ENCODE peak calls at places on chromosomes 12 and 14, in eight cellular contexts. One of them, this sample, is unnamed.

GRCh38 chr12:121983546-121984205 is 38.0 kb upstream of the BCL7A start:
- DNase-seq in neural progenitor cell: no peak
- DNase-seq in activated T-cell treated with anti-CD3 and anti-CD28 coated beads for 1 hour: no peak
- DNase-seq in activated T-helper 1 cell treated with anti-CD3 and anti-CD28 coated beads, Interleukin-2, amount 50 U/mL, for 16 hours: no peak
- DNase-seq in small intestine: no peak
- DNase-seq in AG20443: no peak
- DNase-seq in SJCRH30: peak
- DNase-seq in EL: no peak
- DNase-seq in this sample: no peak

GRCh38 chr14:93764211-93764659 is 24.1 kb downstream of the PRIMA1 start:
- DNase-seq in AG20443: peak
- DNase-seq in SJCRH30: no peak
- DNase-seq in EL: peak
- DNase-seq in activated T-cell treated with anti-CD3 and anti-CD28 coated beads for 1 hour: no peak
- DNase-seq in neural progenitor cell: no peak
- DNase-seq in small intestine: peak
- DNase-seq in activated T-helper 1 cell treated with anti-CD3 and anti-CD28 coated beads, Interleukin-2, amount 50 U/mL, for 16 hours: no peak
- DNase-seq in this sample: no peak

GRCh38 chr12:98893126-98893525 is 248.0 kb downstream of the APAF1 start:
- DNase-seq in small intestine: no peak
- DNase-seq in EL: no peak
- DNase-seq in activated T-cell treated with anti-CD3 and anti-CD28 coated beads for 1 hour: no peak
- DNase-seq in AG20443: no peak
- DNase-seq in SJCRH30: no peak
- DNase-seq in neural progenitor cell: peak
- DNase-seq in activated T-helper 1 cell treated with anti-CD3 and anti-CD28 coated beads, Interleukin-2, amount 50 U/mL, for 16 hours: no peak
- DNase-seq in this sample: no peak

GRCh38 chr14:53109028-53109687 is 44.0 kb downstream of the DDHD1 start:
- DNase-seq in neural progenitor cell: no peak
- DNase-seq in small intestine: peak
- DNase-seq in EL: no peak
- DNase-seq in activated T-helper 1 cell treated with anti-CD3 and anti-CD28 coated beads, Interleukin-2, amount 50 U/mL, for 16 hours: no peak
- DNase-seq in SJCRH30: peak
- DNase-seq in AG20443: peak
- DNase-seq in activated T-cell treated with anti-CD3 and anti-CD28 coated beads for 1 hour: peak
- DNase-seq in this sample: peak

GRCh38 chr12:58046281-58046680 is 104.9 kb downstream of the ATP23 start:
- DNase-seq in activated T-cell treated with anti-CD3 and anti-CD28 coated beads for 1 hour: no peak
- DNase-seq in EL: peak
- DNase-seq in activated T-helper 1 cell treated with anti-CD3 and anti-CD28 coated beads, Interleukin-2, amount 50 U/mL, for 16 hours: no peak
- DNase-seq in neural progenitor cell: no peak
- DNase-seq in small intestine: no peak
- DNase-seq in AG20443: no peak
- DNase-seq in SJCRH30: peak
- DNase-seq in this sample: no peak

GRCh38 chr12:117900561-117900960 is 68.2 kb downstream of the KSR2 start:
- DNase-seq in EL: peak
- DNase-seq in SJCRH30: no peak
- DNase-seq in activated T-cell treated with anti-CD3 and anti-CD28 coated beads for 1 hour: no peak
- DNase-seq in neural progenitor cell: no peak
- DNase-seq in activated T-helper 1 cell treated with anti-CD3 and anti-CD28 coated beads, Interleukin-2, amount 50 U/mL, for 16 hours: no peak
- DNase-seq in small intestine: no peak
- DNase-seq in AG20443: no peak
- DNase-seq in this sample: no peak

GRCh38 chr12:26238341-26239126 is 43.2 kb downstream of the SSPN start:
- DNase-seq in SJCRH30: no peak
- DNase-seq in small intestine: no peak
- DNase-seq in AG20443: peak
- DNase-seq in EL: no peak
- DNase-seq in activated T-cell treated with anti-CD3 and anti-CD28 coated beads for 1 hour: no peak
- DNase-seq in neural progenitor cell: no peak
- DNase-seq in activated T-helper 1 cell treated with anti-CD3 and anti-CD28 coated beads, Interleukin-2, amount 50 U/mL, for 16 hours: no peak
- DNase-seq in this sample: no peak

GRCh38 chr12:127729381-127729780 is 537.6 kb upstream of the TMEM132C start:
- DNase-seq in activated T-cell treated with anti-CD3 and anti-CD28 coated beads for 1 hour: no peak
- DNase-seq in EL: peak
- DNase-seq in activated T-helper 1 cell treated with anti-CD3 and anti-CD28 coated beads, Interleukin-2, amount 50 U/mL, for 16 hours: no peak
- DNase-seq in SJCRH30: peak
- DNase-seq in AG20443: no peak
- DNase-seq in small intestine: no peak
- DNase-seq in neural progenitor cell: no peak
- DNase-seq in this sample: no peak

GRCh38 chr12:53268009-53268636 is at the start of gene ESPL1:
- DNase-seq in SJCRH30: peak
- DNase-seq in activated T-helper 1 cell treated with anti-CD3 and anti-CD28 coated beads, Interleukin-2, amount 50 U/mL, for 16 hours: peak
- DNase-seq in AG20443: peak
- DNase-seq in neural progenitor cell: peak
- DNase-seq in EL: peak
- DNase-seq in small intestine: peak
- DNase-seq in activated T-cell treated with anti-CD3 and anti-CD28 coated beads for 1 hour: peak
- DNase-seq in this sample: peak

GRCh38 chr12:96892104-96892503 is 15.0 kb upstream of the NEDD1 start:
- DNase-seq in neural progenitor cell: no peak
- DNase-seq in EL: no peak
- DNase-seq in activated T-helper 1 cell treated with anti-CD3 and anti-CD28 coated beads, Interleukin-2, amount 50 U/mL, for 16 hours: no peak
- DNase-seq in activated T-cell treated with anti-CD3 and anti-CD28 coated beads for 1 hour: no peak
- DNase-seq in SJCRH30: no peak
- DNase-seq in AG20443: no peak
- DNase-seq in small intestine: no peak
- DNase-seq in this sample: no peak

GRCh38 chr12:124231980-124232653 is 62.8 kb upstream of the RFLNA start:
- DNase-seq in EL: no peak
- DNase-seq in neural progenitor cell: no peak
- DNase-seq in AG20443: no peak
- DNase-seq in small intestine: peak
- DNase-seq in activated T-cell treated with anti-CD3 and anti-CD28 coated beads for 1 hour: no peak
- DNase-seq in SJCRH30: peak
- DNase-seq in activated T-helper 1 cell treated with anti-CD3 and anti-CD28 coated beads, Interleukin-2, amount 50 U/mL, for 16 hours: no peak
- DNase-seq in this sample: no peak

GRCh38 chr12:69324797-69325466 is 23.2 kb upstream of the LYZ start:
- DNase-seq in EL: no peak
- DNase-seq in small intestine: no peak
- DNase-seq in AG20443: no peak
- DNase-seq in neural progenitor cell: no peak
- DNase-seq in activated T-cell treated with anti-CD3 and anti-CD28 coated beads for 1 hour: no peak
- DNase-seq in SJCRH30: no peak
- DNase-seq in activated T-helper 1 cell treated with anti-CD3 and anti-CD28 coated beads, Interleukin-2, amount 50 U/mL, for 16 hours: no peak
- DNase-seq in this sample: no peak

GRCh38 chr12:53476769-53477209 is 22.5 kb downstream of the MAP3K12 start:
- DNase-seq in SJCRH30: peak
- DNase-seq in small intestine: no peak
- DNase-seq in activated T-helper 1 cell treated with anti-CD3 and anti-CD28 coated beads, Interleukin-2, amount 50 U/mL, for 16 hours: no peak
- DNase-seq in neural progenitor cell: peak
- DNase-seq in AG20443: no peak
- DNase-seq in EL: peak
- DNase-seq in activated T-cell treated with anti-CD3 and anti-CD28 coated beads for 1 hour: no peak
- DNase-seq in this sample: no peak

GRCh38 chr12:131038961-131039360 is 85.3 kb downstream of the ADGRD1 start:
- DNase-seq in SJCRH30: no peak
- DNase-seq in AG20443: no peak
- DNase-seq in activated T-helper 1 cell treated with anti-CD3 and anti-CD28 coated beads, Interleukin-2, amount 50 U/mL, for 16 hours: no peak
- DNase-seq in neural progenitor cell: no peak
- DNase-seq in small intestine: no peak
- DNase-seq in activated T-cell treated with anti-CD3 and anti-CD28 coated beads for 1 hour: no peak
- DNase-seq in EL: no peak
- DNase-seq in this sample: no peak

GRCh38 chr14:51167587-51168219 is 72.3 kb upstream of the TMX1 start:
- DNase-seq in activated T-cell treated with anti-CD3 and anti-CD28 coated beads for 1 hour: no peak
- DNase-seq in SJCRH30: peak
- DNase-seq in neural progenitor cell: no peak
- DNase-seq in EL: peak
- DNase-seq in activated T-helper 1 cell treated with anti-CD3 and anti-CD28 coated beads, Interleukin-2, amount 50 U/mL, for 16 hours: no peak
- DNase-seq in AG20443: peak
- DNase-seq in small intestine: no peak
- DNase-seq in this sample: no peak

GRCh38 chr12:10362828-10363664 is 26.8 kb downstream of the KLRK1 start:
- DNase-seq in neural progenitor cell: no peak
- DNase-seq in activated T-cell treated with anti-CD3 and anti-CD28 coated beads for 1 hour: no peak
- DNase-seq in activated T-helper 1 cell treated with anti-CD3 and anti-CD28 coated beads, Interleukin-2, amount 50 U/mL, for 16 hours: no peak
- DNase-seq in SJCRH30: no peak
- DNase-seq in small intestine: peak
- DNase-seq in AG20443: no peak
- DNase-seq in EL: no peak
- DNase-seq in this sample: no peak

GRCh38 chr12:48601013-48601756 is 31.3 kb upstream of the LALBA start:
- DNase-seq in EL: peak
- DNase-seq in small intestine: no peak
- DNase-seq in activated T-helper 1 cell treated with anti-CD3 and anti-CD28 coated beads, Interleukin-2, amount 50 U/mL, for 16 hours: no peak
- DNase-seq in AG20443: peak
- DNase-seq in activated T-cell treated with anti-CD3 and anti-CD28 coated beads for 1 hour: no peak
- DNase-seq in SJCRH30: peak
- DNase-seq in neural progenitor cell: peak
- DNase-seq in this sample: no peak

GRCh38 chr12:93521225-93521854 is 51.1 kb upstream of the SOCS2 start:
- DNase-seq in SJCRH30: peak
- DNase-seq in AG20443: no peak
- DNase-seq in activated T-cell treated with anti-CD3 and anti-CD28 coated beads for 1 hour: no peak
- DNase-seq in EL: peak
- DNase-seq in small intestine: no peak
- DNase-seq in neural progenitor cell: peak
- DNase-seq in activated T-helper 1 cell treated with anti-CD3 and anti-CD28 coated beads, Interleukin-2, amount 50 U/mL, for 16 hours: no peak
- DNase-seq in this sample: no peak

GRCh38 chr12:121248611-121249010 is 38.7 kb downstream of the P2RX4 start:
- DNase-seq in neural progenitor cell: no peak
- DNase-seq in small intestine: no peak
- DNase-seq in AG20443: no peak
- DNase-seq in SJCRH30: no peak
- DNase-seq in activated T-cell treated with anti-CD3 and anti-CD28 coated beads for 1 hour: no peak
- DNase-seq in activated T-helper 1 cell treated with anti-CD3 and anti-CD28 coated beads, Interleukin-2, amount 50 U/mL, for 16 hours: no peak
- DNase-seq in EL: no peak
- DNase-seq in this sample: no peak

GRCh38 chr14:24273422-24273998 is 2.1 kb upstream of the RABGGTA start:
- DNase-seq in AG20443: no peak
- DNase-seq in SJCRH30: no peak
- DNase-seq in activated T-cell treated with anti-CD3 and anti-CD28 coated beads for 1 hour: no peak
- DNase-seq in small intestine: no peak
- DNase-seq in activated T-helper 1 cell treated with anti-CD3 and anti-CD28 coated beads, Interleukin-2, amount 50 U/mL, for 16 hours: no peak
- DNase-seq in EL: no peak
- DNase-seq in neural progenitor cell: no peak
- DNase-seq in this sample: no peak

This sample was measured in CD4-positive, alpha-beta T cell.